ENCODE peak calls at places on chromosomes 16 and 17, in four cellular contexts. X is uterus; C is stimulated activated CD4-positive, alpha-beta T cell treated with anti-CD3 and anti-CD28 coated beads, TNF-alpha, amount 100 ng/mL, for 4 hours; T is T-helper 9 cell. Y is an unnamed sample.

GRCh38 chr17:65536573-65537342 is 24.7 kb downstream of the AXIN2 start:
- DNase-seq in X (no peak), C (no peak), T (no peak), Y (no peak)

GRCh38 chr16:81405702-81406113 is 38.9 kb upstream of the CMIP start:
- DNase-seq in X (no peak), C (no peak), T (no peak), Y (no peak)

GRCh38 chr16:67764153-67764552 is 42.2 kb downstream of the RANBP10 start:
- DNase-seq in X (no peak), C (no peak), T (no peak), Y (no peak)

GRCh38 chr16:85090166-85090565 is 22.1 kb downstream of the CIBAR2 start:
- DNase-seq in X (no peak), C (no peak), T (no peak), Y (no peak)

GRCh38 chr16:3963886-3964685 is 83.6 kb upstream of the CREBBP start:
- DNase-seq in X (no peak), C (no peak), T (no peak), Y (no peak)

GRCh38 chr16:10312784-10313724 is 72.8 kb upstream of the ATF7IP2 start:
- DNase-seq in X (no peak), C (no peak), T (no peak), Y (no peak)

GRCh38 chr16:89322381-89323119 is 105.0 kb downstream of the ZNF778 start:
- DNase-seq in X (peak), C (no peak), T (no peak), Y (no peak)

GRCh38 chr17:14307560-14308024 is 6.7 kb downstream of the HS3ST3B1 start:
- DNase-seq in X (no peak), C (no peak), T (no peak), Y (no peak)

GRCh38 chr16:24853169-24853824 is 7.5 kb downstream of the SLC5A11 start:
- DNase-seq in X (no peak), C (no peak), T (no peak), Y (no peak)

GRCh38 chr17:20226814-20227482 is 217.8 kb downstream of the SPECC1 start:
- DNase-seq in X (peak), C (peak), T (peak), Y (peak)

GRCh38 chr16:568401-569258 is 1.1 kb upstream of the PIGQ start:
- DNase-seq in X (no peak), C (no peak), T (no peak), Y (no peak)

GRCh38 chr17:65855245-65855644 is 293.8 kb upstream of the AXIN2 start:
- DNase-seq in X (no peak), C (no peak), T (no peak), Y (no peak)

GRCh38 chr17:58391302-58391984 is 25.9 kb downstream of the RNF43 start:
- DNase-seq in X (no peak), C (no peak), T (no peak), Y (no peak)

GRCh38 chr17:48043171-48043570 is 5.0 kb upstream of the NFE2L1 start:
- DNase-seq in X (no peak), C (no peak), T (no peak), Y (no peak)

GRCh38 chr16:30741461-30741914 is 6.7 kb upstream of the PHKG2 start:
- DNase-seq in X (no peak), C (no peak), T (no peak), Y (no peak)

GRCh38 chr17:47013341-47013740 is 34.3 kb upstream of the RPRML start:
- DNase-seq in X (no peak), C (no peak), T (no peak), Y (no peak)

GRCh38 chr16:22971346-22971924 is 157.5 kb downstream of the HS3ST2 start:
- DNase-seq in X (no peak), C (no peak), T (no peak), Y (no peak)

GRCh38 chr17:57355090-57355859 is 99.0 kb downstream of the MSI2 start:
- DNase-seq in X (no peak), C (no peak), T (no peak), Y (no peak)

GRCh38 chr17:62681939-62682381 is 54.5 kb downstream of the MRC2 start:
- DNase-seq in X (no peak), C (no peak), T (no peak), Y (no peak)

GRCh38 chr17:26774291-26775218 is 519.4 kb upstream of the WSB1 start:
- DNase-seq in X (no peak), C (no peak), T (no peak), Y (no peak)

GRCh38 chr16:89536886-89537548 is 23.5 kb upstream of the RPL13 start:
- DNase-seq in X (no peak), C (no peak), T (no peak), Y (no peak)

GRCh38 chr16:76910931-76911330 is 280.1 kb upstream of the MON1B start:
- DNase-seq in X (no peak), C (no peak), T (no peak), Y (no peak)

GRCh38 chr17:56173958-56174357 is 20.7 kb downstream of the ANKFN1 start:
- DNase-seq in X (no peak), C (no peak), T (no peak), Y (no peak)

GRCh38 chr16:2520784-2521577 is 810 bp downstream of the AMDHD2 start:
- DNase-seq in X (peak), C (no peak), T (peak), Y (peak)

GRCh38 chr17:75335315-75335714 is 46.1 kb upstream of the SLC25A19 start:
- DNase-seq in X (no peak), C (no peak), T (no peak), Y (no peak)

GRCh38 chr16:87463722-87464690 is 28.8 kb downstream of the ZCCHC14 start:
- DNase-seq in X (no peak), C (no peak), T (no peak), Y (no peak)

GRCh38 chr17:58630883-58631522 is 60.8 kb downstream of the TEX14 start:
- DNase-seq in X (no peak), C (no peak), T (no peak), Y (no peak)

GRCh38 chr17:8532021-8532420 is 96.3 kb downstream of the NDEL1 start:
- DNase-seq in X (no peak), C (no peak), T (no peak), Y (no peak)

GRCh38 chr17:348692-349425 is 3.7 kb downstream of the RPH3AL start:
- DNase-seq in X (no peak), C (no peak), T (no peak), Y (no peak)

GRCh38 chr17:64920419-64921172 is 1.3 kb upstream of the LRRC37A3 start:
- DNase-seq in X (no peak), C (no peak), T (no peak), Y (no peak)

GRCh38 chr16:75109732-75110243 is 6.8 kb downstream of the LDHD start:
- DNase-seq in X (peak), C (no peak), T (no peak), Y (no peak)

GRCh38 chr16:89386786-89387185 is 103.6 kb downstream of the ANKRD11 start:
- DNase-seq in X (no peak), C (no peak), T (no peak), Y (no peak)

Y was measured in T-helper 22 cell.